ENCODE peak calls at places on chromosome 16, in seven cellular contexts. M, N, A, P, V, C and T are unnamed samples. For H3K4me1, the result is how much of the 10 kb centered on the place peaks cover.

GRCh38 chr16:76910931-76911330 is 280.1 kb upstream of the MON1B start:
- DNase-seq in M (no peak), N (no peak), A (no peak), P (peak), V (no peak), C (no peak), T (no peak)

GRCh38 chr16:19138601-19139000 is 24.8 kb downstream of the ITPRIPL2 start:
- DNase-seq in M (peak), N (peak), A (peak), P (peak), V (no peak), C (peak), T (no peak)

GRCh38 chr16:4393243-4393606 is 21.6 kb downstream of the VASN start:
- DNase-seq in M (no peak), N (no peak), A (no peak), P (no peak), V (no peak), C (no peak), T (no peak)

GRCh38 chr16:83136419-83136818 is 509.6 kb downstream of the CDH13 start:
- DNase-seq in M (no peak), N (no peak), A (no peak), P (no peak), V (no peak), C (no peak), T (no peak)

GRCh38 chr16:76278086-76278485 is 885 bp downstream of the CNTNAP4 start:
- DNase-seq in M (no peak), N (no peak), A (no peak), P (no peak), V (no peak), C (no peak), T (no peak)

GRCh38 chr16:20763461-20764232 is at the start of gene ACSM3:
- DNase-seq in M (peak), N (peak), A (no peak), P (peak), V (peak), C (peak), T (peak)

GRCh38 chr16:71448274-71448866 is 6.5 kb upstream of the TLE7 start:
- DNase-seq in M (no peak), N (no peak), A (no peak), P (no peak), V (no peak), C (no peak), T (no peak)

GRCh38 chr16:28883221-28883996 is 5.1 kb downstream of the ATP2A1 start:
- DNase-seq in M (no peak), N (no peak), A (peak), P (no peak), V (no peak), C (no peak), T (no peak)

GRCh38 chr16:27230562-27230991 is 27.3 kb downstream of the KDM8 start:
- DNase-seq in M (no peak), N (peak), A (peak), P (no peak), V (peak), C (no peak), T (peak)

GRCh38 chr16:66928702-66929388 is 3.5 kb upstream of the RRAD start:
- DNase-seq in M (no peak), N (peak), A (peak), P (peak), V (no peak), C (peak), T (no peak)

GRCh38 chr16:28597692-28598261 is 927 bp upstream of the SULT1A2 start:
- DNase-seq in M (no peak), N (no peak), A (no peak), P (peak), V (no peak), C (peak), T (no peak)

GRCh38 chr16:63324306-63324705 is 1288.1 kb upstream of the CDH8 start:
- DNase-seq in M (no peak), N (no peak), A (no peak), P (no peak), V (no peak), C (no peak), T (no peak)

GRCh38 chr16:1060416-1061340 is 11.9 kb upstream of the SSTR5 start:
- DNase-seq in M (no peak), N (no peak), A (no peak), P (no peak), V (no peak), C (no peak), T (no peak)

GRCh38 chr16:67150058-67150832 is 553 bp downstream of the B3GNT9 start:
- DNase-seq in M (peak), N (no peak), A (peak), P (peak), V (no peak), C (peak), T (no peak)

GRCh38 chr16:67644038-67644437 is 906 bp upstream of the CARMIL2 start:
- DNase-seq in M (no peak), N (no peak), A (no peak), P (no peak), V (no peak), C (no peak), T (no peak)

GRCh38 chr16:52976539-52977167 is 76.0 kb downstream of the CHD9NB start:
- DNase-seq in M (no peak), N (no peak), A (no peak), P (peak), V (no peak), C (peak), T (no peak)

GRCh38 chr16:89502319-89502843 is 5.8 kb upstream of the SPG7 start:
- DNase-seq in M (no peak), N (peak), A (no peak), P (peak), V (no peak), C (no peak), T (no peak)

GRCh38 chr16:30482366-30482765 is 9.8 kb downstream of the ITGAL start:
- DNase-seq in M (no peak), N (no peak), A (no peak), P (no peak), V (no peak), C (no peak), T (no peak)

GRCh38 chr16:58301052-58301451 is 6.2 kb upstream of the PRSS54 start:
- DNase-seq in M (no peak), N (no peak), A (no peak), P (no peak), V (no peak), C (no peak), T (no peak)

GRCh38 chr16:50323335-50324011 is 45.3 kb downstream of the BRD7 start:
- DNase-seq in M (peak), N (no peak), A (peak), P (peak), V (no peak), C (no peak), T (no peak)

GRCh38 chr16:56734429-56734828 is 4.5 kb downstream of the NUP93 start:
- DNase-seq in M (no peak), N (no peak), A (no peak), P (no peak), V (no peak), C (no peak), T (no peak)

DNA sequence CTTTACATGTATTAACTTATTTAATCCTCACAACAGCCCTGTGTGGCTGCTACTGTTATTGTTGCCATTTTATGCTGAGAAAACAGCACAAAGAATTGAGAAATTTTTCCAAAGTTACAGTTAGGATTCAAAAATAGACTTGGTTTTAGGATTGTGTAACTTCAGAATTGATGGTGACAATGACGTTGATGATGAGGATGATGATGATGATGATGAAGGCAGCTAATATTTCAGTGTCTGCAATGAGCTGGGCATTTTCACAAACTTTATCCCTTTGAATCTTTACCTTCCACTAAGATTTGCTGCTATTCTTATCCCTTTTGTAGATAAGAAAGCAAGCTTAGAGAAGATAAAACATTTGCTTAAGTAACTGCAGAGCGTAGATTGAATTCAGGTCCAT is 22.1 kb downstream of the PRKCB start:
- DNase-seq in M (no peak), N (no peak), A (no peak), P (no peak), V (no peak), C (no peak), T (no peak)
- H3K27ac ChIP-seq in M (no peak), N (peak), A (no peak), P (no peak), V (no peak), C (no peak), T (no peak)

GRCh38 chr16:14285542-14286380 is 214.6 kb downstream of the MRTFB start:
- DNase-seq in M (peak), N (peak), A (peak), P (peak), V (peak), C (peak), T (peak)
- H3K4me3 ChIP-seq in M (peak), N (peak), A (peak), P (peak), V (peak), C (peak), T (peak)

GRCh38 chr16:88385831-88386815 is 3.4 kb downstream of the ZNF469 start:
- DNase-seq in M (peak), N (no peak), A (peak), P (no peak), V (no peak), C (no peak), T (no peak)

GRCh38 chr16:88389191-88389590 is 6.4 kb downstream of the ZNF469 start:
- DNase-seq in M (no peak), N (no peak), A (peak), P (no peak), V (no peak), C (no peak), T (no peak)

GRCh38 chr16:88389621-88390160 is 6.9 kb downstream of the ZNF469 start:
- DNase-seq in M (no peak), N (no peak), A (peak), P (no peak), V (no peak), C (no peak), T (no peak)

GRCh38 chr16:88387177-88387576 is 4.4 kb downstream of the ZNF469 start:
- DNase-seq in M (no peak), N (no peak), A (peak), P (no peak), V (no peak), C (no peak), T (no peak)

DNA sequence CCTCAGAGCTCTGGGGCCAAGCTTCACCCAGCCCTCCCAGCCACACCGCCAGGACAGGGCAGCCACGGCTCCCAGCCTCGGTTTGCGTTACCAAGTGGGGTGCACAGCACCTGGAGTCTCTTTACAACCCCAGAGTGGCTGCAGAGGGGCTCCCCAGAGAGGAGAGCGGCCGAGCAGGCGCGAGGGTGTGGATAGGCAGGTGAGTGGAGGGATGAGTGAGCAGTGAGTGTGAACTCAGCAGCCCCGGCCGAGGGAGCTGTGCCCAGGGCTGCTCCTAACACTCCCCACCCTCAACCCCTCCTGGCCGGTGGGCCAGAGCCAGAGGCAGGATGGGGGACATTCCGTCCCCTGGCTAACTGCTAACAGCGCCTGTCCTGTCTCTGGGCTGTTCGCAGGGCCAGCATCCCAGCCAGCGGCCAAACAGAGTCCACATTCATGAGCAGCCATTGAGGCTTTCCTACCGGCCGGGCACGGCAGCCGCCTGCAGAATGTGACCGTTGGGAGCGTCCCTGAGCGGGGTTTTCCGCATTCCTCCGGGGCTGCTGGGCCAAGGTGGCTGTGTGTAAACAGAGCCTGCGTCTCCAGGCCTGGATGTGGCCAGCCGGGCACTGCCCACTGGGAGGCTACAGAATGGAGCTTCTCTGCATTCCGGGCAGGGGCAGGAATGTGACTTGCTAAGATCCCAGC is 5.3 kb downstream of the ZNF469 start:
- DNase-seq in M (no peak), N (peak), A (peak), P (peak), V (no peak), C (no peak), T (no peak)
- H3K4me1 ChIP-seq in M (under half), N (under half), A (under half), P (under half), V (under half), C (under half), T (under half)

GRCh38 chr16:16025214-16025968 is 76.0 kb downstream of the ABCC1 start:
- DNase-seq in M (no peak), N (no peak), A (no peak), P (no peak), V (peak), C (no peak), T (peak)
- H3K27ac ChIP-seq in M (peak), N (peak), A (peak), P (no peak), V (no peak), C (no peak), T (peak)

DNA sequence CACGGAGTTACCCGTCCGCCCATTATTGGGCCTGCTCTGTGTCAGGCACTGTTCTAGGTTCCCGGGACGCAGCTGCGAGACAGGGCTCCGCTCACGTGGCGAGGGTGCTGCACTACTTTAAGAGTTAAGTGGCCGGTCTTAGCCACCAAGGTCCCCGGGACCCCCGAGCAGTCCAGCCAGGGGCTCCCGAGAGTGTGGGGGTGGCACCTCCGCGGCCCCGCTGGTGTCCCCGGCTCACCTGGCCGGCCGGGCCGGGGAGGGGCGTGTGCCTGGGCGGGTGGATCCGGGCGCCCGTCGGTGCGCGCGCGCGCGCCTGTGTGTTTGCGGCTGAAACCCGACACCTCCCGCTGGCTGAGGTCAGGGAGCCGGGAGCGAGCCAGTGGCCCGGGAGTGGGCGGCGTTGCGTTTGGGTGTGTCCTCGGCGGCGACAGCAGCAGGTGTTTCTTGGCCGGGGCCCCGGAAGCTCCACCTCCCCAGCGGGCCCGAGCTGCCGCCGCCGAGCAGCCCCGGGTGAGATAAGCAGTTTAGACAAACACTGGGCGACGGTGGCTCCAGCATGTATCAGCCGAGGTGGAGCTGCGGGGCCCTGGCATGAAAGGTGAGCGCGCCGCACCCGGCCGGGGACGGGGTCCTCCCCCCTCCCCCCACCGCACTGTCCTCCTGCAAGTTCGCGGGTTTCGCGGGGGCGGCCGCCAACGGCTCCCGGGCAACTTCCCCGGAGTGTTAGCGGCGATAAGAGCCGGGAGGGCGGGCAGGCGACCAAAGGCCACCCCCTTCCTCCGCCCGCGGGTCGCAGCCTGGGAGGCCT is at the start of gene GSE1:
- DNase-seq in M (peak), N (peak), A (peak), P (peak), V (peak), C (peak), T (peak)
- H3K4me3 ChIP-seq in M (peak), N (peak), A (peak), P (peak), V (peak), C (peak), T (peak)

DNA sequence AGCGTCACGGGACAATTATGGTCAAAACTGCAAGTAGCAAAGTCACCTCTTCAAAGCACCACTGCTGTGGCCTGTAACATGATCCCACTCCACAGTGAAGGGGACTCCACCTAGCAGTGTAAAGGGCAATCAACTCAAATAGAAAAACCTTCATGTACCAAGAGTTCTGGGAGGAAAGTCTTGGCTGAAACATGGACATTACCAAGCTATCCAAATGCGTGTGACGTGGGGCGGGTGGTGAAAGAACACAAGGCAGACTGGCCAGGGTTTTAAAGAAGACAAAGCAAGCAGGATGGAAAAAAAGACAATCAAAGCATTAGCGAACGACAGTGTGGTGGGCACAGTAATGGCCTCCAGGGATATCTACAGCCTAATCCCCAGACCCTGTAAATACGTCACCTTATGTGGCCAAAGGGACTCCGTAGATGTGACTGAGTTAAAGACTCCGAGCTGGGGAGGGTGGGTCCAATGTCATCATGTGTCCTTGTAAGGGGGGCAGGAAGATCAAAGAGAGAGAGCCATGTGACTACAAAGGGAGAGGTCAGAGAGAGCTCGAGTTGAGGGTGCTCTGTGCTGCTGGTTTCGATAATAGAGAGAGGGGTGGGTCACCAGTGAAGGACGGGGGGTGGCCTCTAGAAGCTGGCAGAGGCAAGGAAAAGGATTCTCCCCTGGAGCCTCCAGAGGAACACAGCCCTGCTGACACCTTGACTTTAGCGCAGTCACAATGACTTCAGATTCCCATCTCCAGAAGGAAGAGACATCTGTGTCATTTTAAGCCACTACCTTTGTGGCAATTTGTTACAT is 6.0 kb downstream of the HSDL1 start:
- DNase-seq in M (no peak), N (no peak), A (no peak), P (peak), V (no peak), C (no peak), T (no peak)
- H3K4me1 ChIP-seq in M (under half), N (under half), A (under half), P (under half), V (under half), C (under half), T (under half)